ENCODE peak calls at places on chromosomes 6 and 20, in seven cellular contexts. One of them, this sample, is unnamed. For H3K27me3, the result is how much of the 10 kb centered on the place peaks cover.

GRCh38 chr6:111573892-111574800 is 31.5 kb downstream of the TRAF3IP2 start:
- DNase-seq in HCT116: no peak
- DNase-seq in hepatocyte: no peak
- DNase-seq in GM23248: peak
- DNase-seq in neural progenitor cell: no peak
- DNase-seq in PC-3: peak
- DNase-seq in MM.1S: no peak
- DNase-seq in this sample: no peak

GRCh38 chr6:170147832-170148708 is 142.8 kb downstream of the DLL1 start:
- DNase-seq in HCT116: no peak
- DNase-seq in hepatocyte: no peak
- DNase-seq in GM23248: no peak
- DNase-seq in neural progenitor cell: peak
- DNase-seq in PC-3: no peak
- DNase-seq in MM.1S: no peak
- DNase-seq in this sample: peak

GRCh38 chr6:51614725-51615124 is 472.7 kb downstream of the PKHD1 start:
- DNase-seq in HCT116: no peak
- DNase-seq in hepatocyte: no peak
- DNase-seq in GM23248: no peak
- DNase-seq in neural progenitor cell: no peak
- DNase-seq in PC-3: peak
- DNase-seq in MM.1S: no peak
- DNase-seq in this sample: no peak

GRCh38 chr6:4599924-4600323 is 176.3 kb upstream of the CDYL start:
- DNase-seq in HCT116: peak
- DNase-seq in hepatocyte: peak
- DNase-seq in GM23248: peak
- DNase-seq in neural progenitor cell: no peak
- DNase-seq in PC-3: peak
- DNase-seq in MM.1S: no peak
- DNase-seq in this sample: no peak

GRCh38 chr6:147063469-147064031 is 140.7 kb upstream of the STXBP5 start:
- DNase-seq in HCT116: peak
- DNase-seq in hepatocyte: no peak
- DNase-seq in GM23248: peak
- DNase-seq in neural progenitor cell: no peak
- DNase-seq in PC-3: peak
- DNase-seq in MM.1S: no peak
- DNase-seq in this sample: no peak

GRCh38 chr6:132060591-132060990 is 109.4 kb upstream of the CCN2 start:
- DNase-seq in HCT116: no peak
- DNase-seq in hepatocyte: peak
- DNase-seq in GM23248: peak
- DNase-seq in neural progenitor cell: no peak
- DNase-seq in PC-3: peak
- DNase-seq in MM.1S: no peak
- DNase-seq in this sample: no peak

GRCh38 chr20:38805502-38805957 is at the start of gene PPP1R16B:
- DNase-seq in HCT116: no peak
- DNase-seq in hepatocyte: peak
- DNase-seq in GM23248: peak
- DNase-seq in neural progenitor cell: peak
- DNase-seq in PC-3: no peak
- DNase-seq in MM.1S: peak
- DNase-seq in this sample: peak

GRCh38 chr6:82589509-82590206 is 226.0 kb downstream of the TPBG start:
- DNase-seq in HCT116: peak
- DNase-seq in hepatocyte: peak
- DNase-seq in GM23248: peak
- DNase-seq in neural progenitor cell: peak
- DNase-seq in PC-3: peak
- DNase-seq in MM.1S: peak
- DNase-seq in this sample: peak

GRCh38 chr6:105282801-105283585 is 103.2 kb upstream of the POPDC3 start:
- DNase-seq in HCT116: no peak
- DNase-seq in hepatocyte: no peak
- DNase-seq in GM23248: no peak
- DNase-seq in neural progenitor cell: no peak
- DNase-seq in PC-3: no peak
- DNase-seq in MM.1S: no peak
- DNase-seq in this sample: no peak

GRCh38 chr20:25340380-25340779 is 50.3 kb downstream of the ABHD12 start:
- DNase-seq in HCT116: no peak
- DNase-seq in hepatocyte: no peak
- DNase-seq in GM23248: no peak
- DNase-seq in neural progenitor cell: no peak
- DNase-seq in PC-3: no peak
- DNase-seq in MM.1S: no peak
- DNase-seq in this sample: no peak

GRCh38 chr20:2794866-2795447 is 5.5 kb downstream of the CPXM1 start:
- DNase-seq in HCT116: no peak
- DNase-seq in hepatocyte: no peak
- DNase-seq in GM23248: no peak
- DNase-seq in neural progenitor cell: no peak
- DNase-seq in PC-3: no peak
- DNase-seq in MM.1S: no peak
- DNase-seq in this sample: no peak

GRCh38 chr20:13990465-13990864 is at the start of gene SEL1L2:
- DNase-seq in HCT116: no peak
- DNase-seq in hepatocyte: peak
- DNase-seq in GM23248: no peak
- DNase-seq in neural progenitor cell: peak
- DNase-seq in PC-3: no peak
- DNase-seq in MM.1S: no peak
- DNase-seq in this sample: peak

GRCh38 chr6:94636780-94637385 is 940.5 kb upstream of the MANEA start:
- DNase-seq in HCT116: peak
- DNase-seq in hepatocyte: peak
- DNase-seq in GM23248: no peak
- DNase-seq in neural progenitor cell: peak
- DNase-seq in PC-3: peak
- DNase-seq in MM.1S: no peak
- DNase-seq in this sample: peak

GRCh38 chr6:148550569-148550968 is 196.3 kb upstream of the UST start:
- DNase-seq in HCT116: no peak
- DNase-seq in hepatocyte: no peak
- DNase-seq in GM23248: no peak
- DNase-seq in neural progenitor cell: no peak
- DNase-seq in PC-3: no peak
- DNase-seq in MM.1S: no peak
- DNase-seq in this sample: peak

DNA sequence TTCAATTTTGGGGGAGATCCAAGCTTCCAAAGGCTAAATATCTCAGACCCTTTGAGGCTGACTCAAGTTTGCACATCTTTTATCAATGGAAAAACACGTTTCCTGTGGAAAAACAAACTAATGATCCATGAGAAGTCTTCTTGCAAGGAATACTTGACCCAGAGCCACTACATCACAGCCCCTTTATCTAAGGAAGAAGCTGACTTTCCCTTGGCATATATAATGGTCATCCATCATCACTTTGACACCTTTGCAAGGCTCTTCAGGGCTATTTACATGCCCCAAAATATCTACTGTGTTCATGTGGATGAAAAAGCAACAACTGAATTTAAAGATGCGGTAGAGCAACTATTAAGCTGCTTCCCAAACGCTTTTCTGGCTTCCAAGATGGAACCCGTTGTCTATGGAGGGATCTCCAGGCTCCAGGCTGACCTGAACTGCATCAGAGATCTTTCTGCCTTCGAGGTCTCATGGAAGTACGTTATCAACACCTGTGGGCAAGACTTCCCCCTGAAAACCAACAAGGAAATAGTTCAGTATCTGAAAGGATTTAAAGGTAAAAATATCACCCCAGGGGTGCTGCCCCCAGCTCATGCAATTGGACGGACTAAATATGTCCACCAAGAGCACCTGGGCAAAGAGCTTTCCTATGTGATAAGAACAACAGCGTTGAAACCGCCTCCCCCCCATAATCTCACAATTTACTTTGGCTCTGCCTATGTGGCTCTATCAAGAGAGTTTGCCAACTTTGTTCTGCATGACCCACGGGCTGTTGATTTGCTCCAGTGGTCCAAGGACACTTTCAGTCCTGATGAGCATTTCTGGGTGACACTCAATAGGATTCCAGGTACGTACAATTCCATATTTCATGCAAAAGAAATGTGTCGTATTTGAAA is 35.6 kb downstream of the GCNT2 start:
- DNase-seq in HCT116: no peak
- DNase-seq in hepatocyte: no peak
- DNase-seq in GM23248: no peak
- DNase-seq in neural progenitor cell: no peak
- DNase-seq in PC-3: no peak
- DNase-seq in MM.1S: no peak
- DNase-seq in this sample: no peak
- H3K4me3 ChIP-seq in HCT116: no peak
- H3K4me3 ChIP-seq in hepatocyte: no peak
- H3K4me3 ChIP-seq in GM23248: no peak
- H3K4me3 ChIP-seq in neural progenitor cell: peak
- H3K4me3 ChIP-seq in PC-3: no peak
- H3K4me3 ChIP-seq in MM.1S: no peak
- H3K4me3 ChIP-seq in this sample: peak

DNA sequence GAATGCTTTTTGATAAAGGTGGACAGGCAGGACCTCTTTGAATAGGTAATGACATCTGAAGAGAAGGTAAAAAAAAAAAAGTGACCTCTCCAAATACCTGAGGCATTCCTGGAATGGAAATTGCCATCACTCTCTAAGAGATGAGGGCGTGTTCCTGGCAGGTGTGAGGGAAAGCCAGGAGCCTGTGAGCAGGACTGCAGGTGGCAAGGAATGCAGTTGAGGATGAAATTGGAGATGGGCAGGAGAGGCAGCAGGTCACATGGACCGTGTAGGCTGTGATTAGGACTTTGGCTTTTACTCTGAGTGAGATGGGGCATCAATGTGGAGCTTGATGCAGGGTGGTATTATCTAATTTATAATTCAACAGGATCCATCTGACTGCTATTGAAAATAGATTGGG is 227.4 kb downstream of the LRFN2 start:
- DNase-seq in HCT116: no peak
- DNase-seq in hepatocyte: no peak
- DNase-seq in GM23248: no peak
- DNase-seq in neural progenitor cell: no peak
- DNase-seq in PC-3: no peak
- DNase-seq in MM.1S: no peak
- DNase-seq in this sample: peak
- TF ChIP-seq EZH2phosphoT487 in HCT116: no peak
- TF ChIP-seq EZH2phosphoT487 in hepatocyte: no peak
- TF ChIP-seq EZH2phosphoT487 in GM23248: no peak
- TF ChIP-seq EZH2phosphoT487 in neural progenitor cell: no peak
- TF ChIP-seq EZH2phosphoT487 in PC-3: no peak
- TF ChIP-seq EZH2phosphoT487 in MM.1S: no peak
- TF ChIP-seq EZH2phosphoT487 in this sample: no peak

GRCh38 chr6:98846021-98846380 is 11.6 kb downstream of the POU3F2 start:
- DNase-seq in HCT116: no peak
- DNase-seq in hepatocyte: no peak
- DNase-seq in GM23248: no peak
- DNase-seq in neural progenitor cell: no peak
- DNase-seq in PC-3: no peak
- DNase-seq in MM.1S: no peak
- DNase-seq in this sample: no peak
- H3K27me3 ChIP-seq in HCT116: under half
- H3K27me3 ChIP-seq in hepatocyte: half or more
- H3K27me3 ChIP-seq in GM23248: under half
- H3K27me3 ChIP-seq in neural progenitor cell: half or more
- H3K27me3 ChIP-seq in PC-3: under half
- H3K27me3 ChIP-seq in MM.1S: under half
- H3K27me3 ChIP-seq in this sample: half or more

DNA sequence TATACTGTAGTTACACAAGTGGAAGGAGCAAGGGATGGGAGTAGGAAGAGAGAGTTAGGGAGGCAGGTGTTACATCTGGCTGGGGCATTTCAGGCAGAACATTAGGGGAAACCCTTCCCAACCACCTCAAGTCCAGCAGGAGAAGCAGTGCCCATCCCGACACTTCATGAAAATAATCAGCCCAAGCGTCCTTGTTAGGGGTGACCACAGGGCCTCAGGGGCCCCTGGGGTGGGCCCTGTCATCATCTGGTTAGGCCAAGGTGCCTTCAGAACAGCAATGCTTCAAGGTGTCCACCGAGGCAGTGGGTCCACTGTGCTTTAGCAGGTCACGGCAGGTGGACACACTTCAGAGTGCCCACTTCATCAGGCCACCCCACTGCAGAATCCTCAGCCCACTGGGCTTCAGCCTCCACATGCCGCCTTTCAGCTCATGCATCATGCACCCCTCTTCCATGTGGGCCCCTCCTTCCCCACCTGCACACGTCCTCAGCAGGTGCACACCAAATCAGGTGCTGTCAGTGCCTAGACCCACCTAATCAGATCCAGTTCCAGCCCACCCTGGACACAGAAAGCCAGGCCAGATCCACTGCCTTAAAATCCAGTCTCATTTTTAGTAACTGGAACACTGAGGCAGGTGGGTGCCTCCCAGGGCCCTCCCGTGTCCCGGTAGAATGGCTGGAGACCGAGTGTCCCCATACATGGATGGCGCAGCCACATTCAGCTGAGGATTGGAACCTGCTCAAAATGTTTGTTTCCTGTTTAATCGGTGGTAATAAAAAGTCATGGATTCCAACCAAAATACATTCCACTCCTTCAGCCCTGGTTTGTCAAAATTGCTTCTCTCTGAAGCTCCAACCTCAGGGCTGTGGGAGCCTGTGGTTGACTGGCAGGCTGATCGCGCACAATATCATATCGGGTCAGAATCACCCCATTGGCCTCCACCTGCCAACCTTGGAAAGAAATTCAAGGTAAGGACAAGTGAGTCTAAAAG is 99.5 kb downstream of the ANKRD60 start:
- DNase-seq in HCT116: no peak
- DNase-seq in hepatocyte: no peak
- DNase-seq in GM23248: no peak
- DNase-seq in neural progenitor cell: no peak
- DNase-seq in PC-3: no peak
- DNase-seq in MM.1S: no peak
- DNase-seq in this sample: no peak
- H3K4me3 ChIP-seq in HCT116: no peak
- H3K4me3 ChIP-seq in hepatocyte: no peak
- H3K4me3 ChIP-seq in GM23248: no peak
- H3K4me3 ChIP-seq in neural progenitor cell: no peak
- H3K4me3 ChIP-seq in PC-3: no peak
- H3K4me3 ChIP-seq in MM.1S: no peak
- H3K4me3 ChIP-seq in this sample: no peak

GRCh38 chr20:37758332-37758731 is 64.5 kb downstream of the CTNNBL1 start:
- DNase-seq in HCT116: no peak
- DNase-seq in hepatocyte: peak
- DNase-seq in GM23248: no peak
- DNase-seq in neural progenitor cell: peak
- DNase-seq in PC-3: peak
- DNase-seq in MM.1S: no peak
- DNase-seq in this sample: peak

GRCh38 chr20:37760322-37760721 is 66.5 kb downstream of the CTNNBL1 start:
- DNase-seq in HCT116: no peak
- DNase-seq in hepatocyte: no peak
- DNase-seq in GM23248: no peak
- DNase-seq in neural progenitor cell: no peak
- DNase-seq in PC-3: no peak
- DNase-seq in MM.1S: no peak
- DNase-seq in this sample: no peak

GRCh38 chr20:37764333-37764935 is 70.6 kb downstream of the CTNNBL1 start:
- DNase-seq in HCT116: no peak
- DNase-seq in hepatocyte: no peak
- DNase-seq in GM23248: peak
- DNase-seq in neural progenitor cell: no peak
- DNase-seq in PC-3: no peak
- DNase-seq in MM.1S: no peak
- DNase-seq in this sample: no peak

GRCh38 chr20:37759761-37760209 is 66.0 kb downstream of the CTNNBL1 start:
- DNase-seq in HCT116: no peak
- DNase-seq in hepatocyte: no peak
- DNase-seq in GM23248: no peak
- DNase-seq in neural progenitor cell: no peak
- DNase-seq in PC-3: no peak
- DNase-seq in MM.1S: no peak
- DNase-seq in this sample: no peak

GRCh38 chr20:37763105-37763504 is 69.3 kb downstream of the CTNNBL1 start:
- DNase-seq in HCT116: no peak
- DNase-seq in hepatocyte: no peak
- DNase-seq in GM23248: no peak
- DNase-seq in neural progenitor cell: no peak
- DNase-seq in PC-3: no peak
- DNase-seq in MM.1S: no peak
- DNase-seq in this sample: no peak
- TF ChIP-seq EZH2phosphoT487 in HCT116: no peak
- TF ChIP-seq EZH2phosphoT487 in hepatocyte: no peak
- TF ChIP-seq EZH2phosphoT487 in GM23248: no peak
- TF ChIP-seq EZH2phosphoT487 in neural progenitor cell: no peak
- TF ChIP-seq EZH2phosphoT487 in PC-3: no peak
- TF ChIP-seq EZH2phosphoT487 in MM.1S: no peak
- TF ChIP-seq EZH2phosphoT487 in this sample: no peak